ENCODE peak calls at places on chromosomes 12 and 14, in seven cellular contexts. F, O, G, T, H, B and I are unnamed samples. For H3K79me1, the result is how much of the 10 kb centered on the place peaks cover.

GRCh38 chr12:118432812-118433540 is 56.6 kb downstream of the SUDS3 start:
- DNase-seq in F (no peak), O (peak), G (no peak), T (peak), H (no peak), B (no peak), I (no peak)

GRCh38 chr12:99907210-99907609 is 77.5 kb downstream of the ANKS1B start:
- DNase-seq in F (no peak), O (no peak), G (no peak), T (peak), H (no peak), B (peak), I (peak)

GRCh38 chr12:108346022-108346633 is 7.0 kb upstream of the CMKLR1 start:
- DNase-seq in F (no peak), O (no peak), G (no peak), T (no peak), H (no peak), B (no peak), I (no peak)

GRCh38 chr14:32694795-32695449 is 243.8 kb upstream of the NPAS3 start:
- DNase-seq in F (no peak), O (no peak), G (no peak), T (no peak), H (no peak), B (no peak), I (no peak)

GRCh38 chr12:21223930-21224329 is 92.9 kb downstream of the SLCO1B1 start:
- DNase-seq in F (peak), O (no peak), G (no peak), T (no peak), H (no peak), B (no peak), I (no peak)

GRCh38 chr14:95833429-95833828 is 43.2 kb upstream of the TUNAR start:
- DNase-seq in F (no peak), O (no peak), G (peak), T (no peak), H (no peak), B (no peak), I (peak)

GRCh38 chr12:107539196-107539939 is 146.2 kb upstream of the PWP1 start:
- DNase-seq in F (no peak), O (no peak), G (no peak), T (no peak), H (no peak), B (no peak), I (no peak)

GRCh38 chr14:65045691-65046090 is 56.6 kb downstream of the MAX start:
- DNase-seq in F (no peak), O (no peak), G (no peak), T (no peak), H (no peak), B (no peak), I (no peak)

GRCh38 chr14:89357655-89358297 is 59.3 kb downstream of the FOXN3 start:
- DNase-seq in F (no peak), O (no peak), G (no peak), T (no peak), H (no peak), B (no peak), I (no peak)

GRCh38 chr12:84157170-84157569 is 755.4 kb downstream of the SLC6A15 start:
- DNase-seq in F (no peak), O (no peak), G (no peak), T (peak), H (no peak), B (no peak), I (peak)

GRCh38 chr12:83664650-83665049 is 977.9 kb downstream of the TMTC2 start:
- DNase-seq in F (no peak), O (no peak), G (no peak), T (no peak), H (no peak), B (no peak), I (no peak)

GRCh38 chr12:69105101-69105613 is 134.2 kb upstream of the CPSF6 start:
- DNase-seq in F (no peak), O (no peak), G (no peak), T (no peak), H (no peak), B (peak), I (no peak)

GRCh38 chr14:101733211-101733610 is 28.3 kb upstream of the PPP2R5C start:
- DNase-seq in F (no peak), O (peak), G (no peak), T (peak), H (no peak), B (peak), I (no peak)

GRCh38 chr14:88551936-88552565 is 2.8 kb downstream of the PTPN21 start:
- DNase-seq in F (no peak), O (peak), G (peak), T (peak), H (no peak), B (no peak), I (peak)

GRCh38 chr14:76257111-76257803 is 105.5 kb downstream of the GPATCH2L start:
- DNase-seq in F (no peak), O (no peak), G (no peak), T (no peak), H (no peak), B (no peak), I (no peak)

GRCh38 chr14:103629503-103630121 is 601 bp downstream of the KLC1 start:
- DNase-seq in F (peak), O (no peak), G (peak), T (peak), H (no peak), B (peak), I (peak)

GRCh38 chr12:96901175-96901574 is 5.9 kb upstream of the NEDD1 start:
- DNase-seq in F (no peak), O (no peak), G (no peak), T (no peak), H (no peak), B (no peak), I (no peak)
- H3K79me1 ChIP-seq in F (under half), O (under half), G (under half), T (under half), H (under half), B (under half), I (under half)

DNA sequence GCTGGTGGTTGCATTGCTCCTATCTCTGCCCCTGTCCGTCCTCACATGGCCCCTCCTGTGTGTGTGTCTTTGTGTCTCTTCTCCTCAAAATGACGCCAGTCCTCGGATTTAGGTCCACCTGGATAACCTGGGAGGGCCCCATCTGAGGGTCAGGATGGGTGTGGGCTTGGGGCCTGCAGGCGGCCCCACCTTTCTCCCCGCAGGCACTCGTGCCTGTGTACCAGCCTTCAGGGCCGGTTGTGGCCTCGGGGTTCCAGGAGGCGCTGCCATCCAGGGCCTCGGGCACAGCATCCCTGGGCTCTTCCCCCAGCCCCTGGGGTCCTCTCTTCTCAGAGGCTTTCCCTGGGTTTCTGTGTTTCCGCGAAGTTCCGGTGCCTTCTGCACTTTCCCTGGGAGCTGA is 54.7 kb downstream of the LRCOL1 start:
- DNase-seq in F (no peak), O (no peak), G (no peak), T (no peak), H (no peak), B (no peak), I (no peak)
- H3K79me1 ChIP-seq in F (under half), O (under half), G (under half), T (under half), H (under half), B (under half), I (under half)

GRCh38 chr14:106174206-106174605 is 647.8 kb downstream of the TMEM121 start:
- DNase-seq in F (no peak), O (no peak), G (no peak), T (no peak), H (no peak), B (no peak), I (no peak)
- H3K79me1 ChIP-seq in F (under half), O (under half), G (under half), T (under half), H (under half), B (under half), I (under half)

GRCh38 chr14:54528973-54529372 is 19.3 kb downstream of the CGRRF1 start:
- DNase-seq in F (no peak), O (no peak), G (no peak), T (no peak), H (no peak), B (no peak), I (no peak)
- H3K79me1 ChIP-seq in F (under half), O (under half), G (under half), T (under half), H (under half), B (under half), I (under half)

DNA sequence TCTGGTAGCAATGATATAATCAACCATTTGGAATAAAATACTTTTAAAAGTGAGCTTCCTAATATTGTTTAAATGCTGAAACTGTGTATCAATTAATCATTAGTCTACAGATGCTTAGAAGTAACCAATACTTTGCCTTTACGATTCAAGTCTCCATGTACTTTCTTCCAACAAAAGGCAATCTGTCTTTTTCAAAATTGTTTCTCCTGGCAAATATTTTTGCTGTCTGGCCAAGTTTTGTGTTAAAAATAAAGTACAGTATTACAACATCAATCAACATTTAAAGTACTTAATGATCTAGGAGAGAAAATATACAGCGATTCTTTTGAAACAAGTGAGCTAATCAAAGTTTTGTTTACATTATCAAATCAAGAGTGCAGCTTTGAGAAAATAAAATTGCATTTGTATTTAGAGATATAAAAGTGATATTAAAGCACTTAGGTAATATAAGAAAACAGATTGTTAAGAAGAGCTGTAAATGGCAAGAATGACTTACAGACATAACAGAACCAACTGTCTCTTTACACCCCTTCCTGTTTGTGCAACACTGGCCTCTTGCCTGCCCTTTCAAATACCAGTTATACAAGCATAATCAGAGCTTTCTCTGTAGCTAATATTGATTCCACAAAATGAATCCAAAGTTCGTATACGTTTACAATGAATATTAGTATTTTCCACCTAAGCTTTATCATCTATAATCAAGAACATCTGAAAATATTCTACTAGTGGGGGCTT is 38.2 kb upstream of the FBLN5 start:
- DNase-seq in F (no peak), O (peak), G (no peak), T (peak), H (no peak), B (no peak), I (no peak)
- H3K79me1 ChIP-seq in F (under half), O (under half), G (under half), T (under half), H (under half), B (under half), I (under half)

GRCh38 chr12:1272132-1272531 is 281.1 kb downstream of the ERC1 start:
- DNase-seq in F (no peak), O (no peak), G (no peak), T (no peak), H (no peak), B (no peak), I (no peak)

GRCh38 chr12:1279050-1279449 is 288.0 kb downstream of the ERC1 start:
- DNase-seq in F (no peak), O (no peak), G (no peak), T (no peak), H (no peak), B (no peak), I (no peak)

GRCh38 chr12:1277905-1278304 is 286.9 kb downstream of the ERC1 start:
- DNase-seq in F (no peak), O (no peak), G (no peak), T (no peak), H (no peak), B (no peak), I (no peak)

GRCh38 chr12:1273051-1273450 is 282.0 kb downstream of the ERC1 start:
- DNase-seq in F (no peak), O (peak), G (no peak), T (no peak), H (no peak), B (no peak), I (no peak)
- H3K79me1 ChIP-seq in F (under half), O (under half), G (under half), T (under half), H (under half), B (under half), I (under half)

DNA sequence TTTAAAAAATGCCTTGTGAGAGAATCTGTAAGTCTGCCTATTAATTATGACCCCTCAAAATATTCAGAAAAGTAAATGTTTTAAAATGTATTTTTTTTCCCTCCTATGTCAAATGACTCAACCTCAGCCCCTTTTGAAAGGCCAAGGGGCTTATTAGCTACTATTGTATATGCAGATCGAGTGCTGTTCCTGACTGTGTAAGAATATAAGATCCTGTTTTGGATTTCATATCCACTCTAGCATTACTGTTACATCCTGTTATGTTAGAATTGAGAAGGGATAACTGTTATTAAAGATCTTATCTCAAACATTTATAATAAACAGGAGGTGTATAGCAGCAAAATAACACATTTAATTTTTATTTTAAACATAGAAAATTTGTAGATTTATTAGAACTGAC is 46.6 kb upstream of the TPH2 start:
- DNase-seq in F (no peak), O (no peak), G (no peak), T (no peak), H (no peak), B (no peak), I (no peak)
- H3K79me1 ChIP-seq in F (under half), O (under half), G (under half), T (under half), H (under half), B (under half), I (under half)

DNA sequence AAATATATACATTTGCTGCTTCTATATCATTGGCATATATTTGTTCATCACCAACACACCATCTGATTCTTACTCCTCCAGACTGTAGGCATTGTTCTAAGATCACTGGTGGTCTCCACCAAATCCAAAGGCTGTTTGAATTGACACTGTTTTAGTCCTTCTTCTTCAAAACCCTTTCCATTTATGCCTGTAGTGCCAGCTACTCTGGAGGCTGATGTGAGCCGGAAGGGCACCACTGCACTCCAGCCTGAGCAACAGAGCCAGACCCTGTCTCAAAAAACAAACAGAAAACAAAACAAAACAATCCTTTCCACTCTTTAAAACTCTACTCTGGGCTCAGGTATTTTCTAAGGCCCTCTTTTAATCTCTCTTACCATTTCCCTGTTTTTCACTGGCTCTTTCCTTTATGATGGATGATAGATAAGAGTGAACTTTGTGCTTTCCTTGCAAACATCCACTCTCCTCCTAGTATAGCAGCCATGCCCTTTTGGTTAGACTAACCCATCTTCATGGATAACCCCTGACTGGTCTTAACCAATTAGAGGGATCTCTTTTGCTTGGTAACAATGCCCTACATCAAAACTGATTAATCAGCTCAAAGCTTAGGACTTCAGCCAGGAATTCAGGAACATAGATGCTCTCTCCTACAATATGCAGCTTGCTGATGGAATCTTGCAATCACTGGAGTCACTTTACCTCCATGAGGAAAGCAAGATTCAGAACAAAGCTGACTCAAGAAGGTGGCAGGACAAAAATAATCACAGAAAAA is 24.9 kb downstream of the SPTSSA start:
- DNase-seq in F (no peak), O (no peak), G (no peak), T (no peak), H (no peak), B (no peak), I (no peak)
- H3K79me1 ChIP-seq in F (under half), O (half or more), G (under half), T (under half), H (under half), B (under half), I (under half)

DNA sequence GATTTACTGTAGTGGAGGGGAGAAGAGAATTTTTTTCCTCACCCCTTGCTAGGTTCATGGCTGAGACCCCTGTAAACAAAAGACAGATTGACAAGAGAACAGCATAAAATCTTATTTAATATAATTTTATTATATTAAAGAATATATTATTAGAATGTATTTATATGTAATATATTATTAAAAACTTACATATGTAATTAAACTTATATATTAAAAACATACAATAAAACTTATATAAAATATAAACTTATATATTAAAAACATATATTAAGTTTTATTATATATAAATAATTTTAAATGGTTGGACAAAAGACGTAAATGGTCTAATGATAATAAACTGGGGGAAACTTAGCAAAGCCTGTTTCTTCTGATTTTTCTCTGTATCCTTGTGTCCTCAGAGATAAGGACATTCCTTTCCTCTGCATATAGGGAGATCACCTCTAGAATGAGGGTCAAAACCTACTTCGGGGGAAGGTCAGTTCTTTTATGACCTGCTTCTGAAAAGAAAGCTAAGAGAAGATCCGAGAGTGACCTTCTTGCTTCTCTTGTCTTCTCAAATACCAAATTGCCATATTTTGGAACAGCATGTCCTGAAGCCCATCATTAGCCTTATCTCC is 8.9 kb upstream of the PPM1H start:
- DNase-seq in F (no peak), O (no peak), G (no peak), T (no peak), H (no peak), B (no peak), I (no peak)
- H3K79me1 ChIP-seq in F (under half), O (under half), G (under half), T (under half), H (under half), B (under half), I (under half)

DNA sequence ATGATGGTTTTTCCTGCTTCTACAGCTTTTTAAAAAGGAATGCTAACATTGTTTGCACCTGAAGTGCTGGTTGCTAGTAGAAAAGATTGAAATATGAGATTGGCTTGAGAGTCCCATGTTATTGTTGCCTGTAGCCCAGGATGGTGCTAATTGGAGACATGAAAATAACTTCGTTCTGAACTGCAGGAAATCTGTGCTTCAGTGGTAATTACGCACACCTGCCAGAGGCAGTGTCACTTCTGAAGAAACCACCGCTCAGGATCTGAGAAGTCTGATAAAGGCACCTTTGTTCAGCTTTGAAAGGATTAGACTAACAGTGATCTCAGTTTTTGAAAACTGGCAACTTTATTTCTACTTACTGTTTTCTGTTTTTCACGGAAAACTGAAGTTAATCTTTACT is 15.5 kb upstream of the ATP6V0A2 start:
- DNase-seq in F (no peak), O (no peak), G (no peak), T (no peak), H (no peak), B (no peak), I (no peak)
- H3K79me1 ChIP-seq in F (under half), O (under half), G (under half), T (under half), H (under half), B (under half), I (under half)